ENCODE peak calls at places on chromosome 13, in four cellular contexts. K is psoas muscle; I is HFF-Myc; X is stimulated activated CD4-positive, alpha-beta T cell treated with anti-CD3 and anti-CD28 coated beads, Interleukin-12 subunit alpha, Interleukin-12 subunit beta, amount 100 ng/mL, for 4 hours. D is an unnamed sample.

GRCh38 chr13:32594339-32594738 is 8.1 kb downstream of the PDS5B start:
- DNase-seq in I (no peak), K (no peak), X (no peak), D (no peak)

GRCh38 chr13:57557979-57558529 is 73.5 kb upstream of the PCDH17 start:
- DNase-seq in I (no peak), X (no peak), K (no peak), D (no peak)

GRCh38 chr13:24500977-24501376 is 11.6 kb downstream of the PARP4 start:
- DNase-seq in X (no peak), I (peak; percentile 7), K (no peak), D (no peak)

GRCh38 chr13:24443366-24443765 is 69.2 kb downstream of the PARP4 start:
- DNase-seq in I (no peak), X (no peak), K (no peak), D (no peak)

GRCh38 chr13:99384468-99384867 is 77.3 kb upstream of the GPR183 start:
- DNase-seq in X (no peak), I (no peak), K (no peak), D (no peak)

GRCh38 chr13:73722120-73722519 is 412.1 kb downstream of the KLF12 start:
- DNase-seq in K (no peak), I (no peak), X (no peak), D (peak; percentile 51)

GRCh38 chr13:97318532-97318931 is 96.4 kb downstream of the MBNL2 start:
- DNase-seq in I (no peak), K (no peak), X (no peak), D (no peak)

GRCh38 chr13:86318424-86318823 is 519.2 kb upstream of the SLITRK6 start:
- DNase-seq in X (no peak), K (no peak), I (no peak), D (no peak)

GRCh38 chr13:43830481-43830873 is 43.7 kb upstream of the ENOX1 start:
- DNase-seq in K (no peak), I (no peak), X (no peak), D (no peak)

GRCh38 chr13:56720841-56721240 is 419.9 kb upstream of the PRR20A start:
- DNase-seq in X (no peak), I (no peak), K (no peak), D (no peak)

GRCh38 chr13:67238277-67238859 is 8.2 kb upstream of the PCDH9 start:
- DNase-seq in X (no peak), I (no peak), K (no peak), D (peak; percentile 4)

GRCh38 chr13:113670541-113670940 is 3.5 kb downstream of the GRK1 start:
- DNase-seq in K (no peak), X (no peak), I (no peak), D (no peak)

GRCh38 chr13:113943821-113944565 is 29.9 kb downstream of the C13orf46 start:
- DNase-seq in I (no peak), X (no peak), K (no peak), D (no peak)

GRCh38 chr13:30639671-30640070 is 22.0 kb downstream of the USPL1 start:
- DNase-seq in I (no peak), X (no peak), K (no peak), D (no peak)

GRCh38 chr13:67147257-67148218 is 82.6 kb downstream of the PCDH9 start:
- DNase-seq in I (peak; percentile 20), X (no peak), K (no peak), D (no peak)

GRCh38 chr13:24357756-24358155 is 48.4 kb downstream of the C1QTNF9 start:
- DNase-seq in K (no peak), I (no peak), X (no peak), D (no peak)

GRCh38 chr13:110445183-110445582 is 116.3 kb downstream of the RAB20 start:
- DNase-seq in K (no peak), I (no peak), X (no peak), D (no peak)

GRCh38 chr13:39616087-39616694 is 13.2 kb upstream of the LHFPL6 start:
- DNase-seq in K (no peak), I (peak; percentile 58), X (peak; percentile 14), D (peak; percentile 44)